ENCODE peak calls at places on chromosomes 7 and 10, in eight cellular contexts. S, F, B, Y, D, T, J and L are unnamed samples.
A peak's percentile ranks its signal among the peaks of the same experiment; 100 is the strongest.

GRCh38 chr10:116255931-116256748 is 16.9 kb downstream of the GFRA1 start:
- ATAC-seq in D (no peak), J (peak; percentile 66), F (no peak), T (peak; percentile 36), B (no peak), Y (no peak), S (no peak), L (no peak)

GRCh38 chr10:79118286-79119202 is 49.8 kb downstream of the ZMIZ1 start:
- ATAC-seq in F (no peak), J (no peak), T (no peak), B (no peak), Y (no peak), D (no peak), S (no peak), L (no peak)

GRCh38 chr10:89404082-89404481 is 10.3 kb upstream of the IFIT5 start:
- ATAC-seq in Y (no peak), B (no peak), D (peak; percentile 98), F (no peak), S (no peak), J (no peak), T (no peak), L (no peak)

GRCh38 chr7:88312061-88312663 is 5.5 kb upstream of the STEAP4 start:
- ATAC-seq in J (peak; percentile 90), F (no peak), B (no peak), T (peak; percentile 93), S (peak; percentile 82), Y (no peak), D (no peak), L (no peak)

GRCh38 chr7:101315336-101315735 is 6.3 kb downstream of the IFT22 start:
- ATAC-seq in T (no peak), B (no peak), Y (peak; percentile 37), S (no peak), J (no peak), D (peak; percentile 71), F (no peak), L (no peak)

GRCh38 chr7:24858108-24858977 is 101.1 kb upstream of the GSDME start:
- ATAC-seq in S (no peak), D (no peak), F (no peak), Y (no peak), B (no peak), T (no peak), J (no peak), L (no peak)

GRCh38 chr10:6951771-6952170 is 371.7 kb upstream of the PRKCQ start:
- ATAC-seq in D (no peak), J (no peak), F (no peak), Y (no peak), S (no peak), T (no peak), B (no peak), L (no peak)

GRCh38 chr10:35770817-35771355 is 128.8 kb upstream of the FZD8 start:
- ATAC-seq in T (no peak), B (no peak), S (peak; percentile 12), D (peak; percentile 93), F (no peak), Y (no peak), J (no peak), L (no peak)